ENCODE peak calls at places on chromosomes 2 and 18, in seven cellular contexts. S is activated T-cell treated with anti-CD3 and anti-CD28 coated beads for 24 hours; A is H9; N is Daoy; X is mammary epithelial cell; M is CD4-positive, alpha-beta T cell; Z is AML-193. Q is an unnamed sample.

GRCh38 chr2:231716641-231717280 is 8.4 kb downstream of the PTMA start:
- DNase-seq in M (no peak), Z (no peak), N (no peak), A (no peak), S (no peak), X (no peak), Q (no peak)

GRCh38 chr2:162963156-162963555 is 124.6 kb upstream of the KCNH7 start:
- DNase-seq in A (no peak), S (no peak), Z (no peak), X (no peak), N (no peak), M (no peak), Q (no peak)

GRCh38 chr2:238894950-238895298 is 47.0 kb downstream of the TWIST2 start:
- DNase-seq in M (no peak), A (no peak), Z (no peak), N (no peak), S (no peak), X (no peak), Q (no peak)

GRCh38 chr18:3223356-3223755 is 3.6 kb upstream of the MYOM1 start:
- DNase-seq in M (no peak), N (no peak), A (no peak), S (no peak), X (no peak), Z (no peak), Q (no peak)

GRCh38 chr2:212959469-212960117 is 191.8 kb downstream of the IKZF2 start:
- DNase-seq in A (no peak), Z (no peak), N (no peak), S (no peak), M (no peak), X (no peak), Q (no peak)

GRCh38 chr2:212158081-212158480 is 380.5 kb downstream of the ERBB4 start:
- DNase-seq in X (no peak), S (no peak), N (no peak), A (no peak), Z (no peak), M (no peak), Q (no peak)

GRCh38 chr2:77999376-77999775 is 477.2 kb upstream of the LRRTM4 start:
- DNase-seq in Z (no peak), N (no peak), S (no peak), M (no peak), A (no peak), X (no peak), Q (no peak)

GRCh38 chr2:110678457-110679336 is 834 bp upstream of the BUB1 start:
- DNase-seq in A (no peak), M (no peak), S (peak), X (peak), N (peak), Z (peak), Q (peak)

GRCh38 chr2:193409951-193410350 is 1215.2 kb upstream of the TMEFF2 start:
- DNase-seq in A (no peak), S (no peak), X (no peak), N (no peak), Z (no peak), M (no peak), Q (no peak)

GRCh38 chr18:9965711-9966624 is 52.2 kb downstream of the VAPA start:
- DNase-seq in A (no peak), S (no peak), Z (no peak), M (no peak), N (no peak), X (no peak), Q (no peak)

GRCh38 chr2:15159751-15160177 is 401.4 kb downstream of the NBAS start:
- DNase-seq in N (peak), A (no peak), Z (peak), S (no peak), M (no peak), X (peak), Q (peak)

GRCh38 chr2:74425523-74425922 is 4.0 kb downstream of the WDR54 start:
- DNase-seq in M (no peak), Z (no peak), A (no peak), X (peak), N (no peak), S (no peak), Q (no peak)

GRCh38 chr2:45315881-45316280 is 295.2 kb downstream of the SRBD1 start:
- DNase-seq in X (peak), Z (no peak), M (no peak), S (no peak), A (no peak), N (peak), Q (no peak)

GRCh38 chr2:231017250-231017636 is 20.1 kb upstream of the C2orf72 start:
- DNase-seq in Z (no peak), S (no peak), A (no peak), N (no peak), X (no peak), M (no peak), Q (no peak)

GRCh38 chr18:36537289-36537688 is 239.8 kb downstream of the FHOD3 start:
- DNase-seq in M (no peak), X (no peak), S (no peak), N (no peak), A (peak), Z (no peak), Q (no peak)

GRCh38 chr2:236795176-236795860 is 225.7 kb downstream of the ACKR3 start:
- DNase-seq in N (no peak), X (no peak), S (no peak), A (no peak), M (no peak), Z (no peak), Q (no peak)

GRCh38 chr2:231680284-231680991 is 27.9 kb upstream of the PTMA start:
- DNase-seq in Z (no peak), A (peak), M (no peak), X (no peak), S (no peak), N (no peak), Q (no peak)

GRCh38 chr2:121579326-121579725 is 48.6 kb downstream of the RNU4ATAC start:
- DNase-seq in X (no peak), M (no peak), N (no peak), A (no peak), S (no peak), Z (no peak), Q (no peak)

GRCh38 chr2:169469952-169470572 is 9.2 kb upstream of the BBS5 start:
- DNase-seq in A (no peak), S (no peak), N (no peak), X (no peak), Z (no peak), M (no peak), Q (no peak)

GRCh38 chr2:1891971-1892486 is 147.7 kb upstream of the PXDN start:
- DNase-seq in S (no peak), X (no peak), M (no peak), A (peak), Z (no peak), N (no peak), Q (no peak)

GRCh38 chr2:43454791-43455190 is 141.0 kb downstream of the THADA start:
- DNase-seq in S (no peak), Z (no peak), X (peak), N (no peak), M (no peak), A (no peak), Q (no peak)

GRCh38 chr2:102801098-102801718 is 39.4 kb downstream of the TMEM182 start:
- DNase-seq in A (no peak), N (no peak), X (peak), S (no peak), M (no peak), Z (no peak), Q (no peak)

GRCh38 chr2:215870088-215870490 is 143.3 kb downstream of the MREG start:
- DNase-seq in Z (no peak), M (no peak), A (no peak), X (peak), S (no peak), N (no peak), Q (no peak)

GRCh38 chr2:96890726-96891385 is 21.0 kb upstream of the SEMA4C start:
- DNase-seq in Z (no peak), N (no peak), M (no peak), A (no peak), X (no peak), S (no peak), Q (no peak)

GRCh38 chr2:40244251-40245010 is 207.5 kb downstream of the SLC8A1 start:
- DNase-seq in A (peak), S (no peak), M (no peak), N (peak), Z (peak), X (peak), Q (peak)

GRCh38 chr2:241218131-241219029 is 29.9 kb downstream of the ANO7 start:
- DNase-seq in Z (peak), X (peak), A (peak), M (no peak), S (no peak), N (peak), Q (peak)

GRCh38 chr2:79129260-79129659 is 9.0 kb downstream of the REG1A start:
- DNase-seq in N (no peak), X (no peak), M (no peak), S (no peak), A (no peak), Z (no peak), Q (no peak)

GRCh38 chr2:23452853-23453420 is 68.0 kb downstream of the KLHL29 start:
- DNase-seq in N (peak), A (no peak), X (peak), S (no peak), Z (peak), M (no peak), Q (no peak)

GRCh38 chr2:242075683-242076082 is 206.2 kb downstream of the RTP5 start:
- DNase-seq in Z (no peak), A (no peak), S (no peak), M (no peak), N (no peak), X (no peak), Q (peak)